ENCODE peak calls at places on chromosome 7, in ten cellular contexts. One of them, this sample, is unnamed. For H3K4me1, the result is how much of the 10 kb centered on the place peaks cover.

GRCh38 chr7:106176414-106177294 is 64.5 kb upstream of the SYPL1 start:
- DNase-seq in tibial nerve: peak
- DNase-seq in cardiac muscle cell: peak
- DNase-seq in hepatocyte: peak
- DNase-seq in heart right ventricle: peak
- DNase-seq in GM23248: peak
- DNase-seq in CD8-positive, alpha-beta T cell: peak
- DNase-seq in psoas muscle: peak
- DNase-seq in effector memory CD4-positive, alpha-beta T cell: peak
- DNase-seq in Peyer's patch: peak
- DNase-seq in this sample: peak

GRCh38 chr7:136183981-136184380 is 206.8 kb upstream of the MTPN start:
- DNase-seq in tibial nerve: no peak
- DNase-seq in Peyer's patch: no peak
- DNase-seq in GM23248: peak
- DNase-seq in hepatocyte: peak
- DNase-seq in psoas muscle: no peak
- DNase-seq in CD8-positive, alpha-beta T cell: no peak
- DNase-seq in heart right ventricle: no peak
- DNase-seq in effector memory CD4-positive, alpha-beta T cell: no peak
- DNase-seq in cardiac muscle cell: no peak
- DNase-seq in this sample: no peak

GRCh38 chr7:151844080-151844827 is 32.7 kb downstream of the PRKAG2 start:
- DNase-seq in hepatocyte: peak
- DNase-seq in psoas muscle: no peak
- DNase-seq in tibial nerve: no peak
- DNase-seq in effector memory CD4-positive, alpha-beta T cell: no peak
- DNase-seq in CD8-positive, alpha-beta T cell: no peak
- DNase-seq in cardiac muscle cell: peak
- DNase-seq in GM23248: peak
- DNase-seq in heart right ventricle: no peak
- DNase-seq in Peyer's patch: no peak
- DNase-seq in this sample: no peak

GRCh38 chr7:104010052-104010909 is 20.8 kb upstream of the RELN start:
- DNase-seq in tibial nerve: no peak
- DNase-seq in psoas muscle: no peak
- DNase-seq in cardiac muscle cell: no peak
- DNase-seq in CD8-positive, alpha-beta T cell: no peak
- DNase-seq in heart right ventricle: no peak
- DNase-seq in hepatocyte: no peak
- DNase-seq in GM23248: no peak
- DNase-seq in Peyer's patch: no peak
- DNase-seq in effector memory CD4-positive, alpha-beta T cell: no peak
- DNase-seq in this sample: no peak

GRCh38 chr7:155811895-155812761 is at the start of gene SHH:
- DNase-seq in psoas muscle: no peak
- DNase-seq in CD8-positive, alpha-beta T cell: no peak
- DNase-seq in effector memory CD4-positive, alpha-beta T cell: no peak
- DNase-seq in tibial nerve: no peak
- DNase-seq in cardiac muscle cell: peak
- DNase-seq in Peyer's patch: no peak
- DNase-seq in GM23248: peak
- DNase-seq in hepatocyte: peak
- DNase-seq in heart right ventricle: no peak
- DNase-seq in this sample: no peak

GRCh38 chr7:30206466-30206865 is 71.7 kb downstream of the MTURN start:
- DNase-seq in tibial nerve: no peak
- DNase-seq in effector memory CD4-positive, alpha-beta T cell: no peak
- DNase-seq in Peyer's patch: no peak
- DNase-seq in GM23248: peak
- DNase-seq in hepatocyte: no peak
- DNase-seq in heart right ventricle: no peak
- DNase-seq in cardiac muscle cell: peak
- DNase-seq in psoas muscle: no peak
- DNase-seq in CD8-positive, alpha-beta T cell: no peak
- DNase-seq in this sample: peak

GRCh38 chr7:30256459-30256858 is 27.9 kb upstream of the ZNRF2 start:
- DNase-seq in hepatocyte: no peak
- DNase-seq in Peyer's patch: no peak
- DNase-seq in effector memory CD4-positive, alpha-beta T cell: no peak
- DNase-seq in CD8-positive, alpha-beta T cell: no peak
- DNase-seq in heart right ventricle: no peak
- DNase-seq in GM23248: no peak
- DNase-seq in psoas muscle: no peak
- DNase-seq in tibial nerve: no peak
- DNase-seq in cardiac muscle cell: no peak
- DNase-seq in this sample: no peak

GRCh38 chr7:66768865-66769832 is 28.6 kb downstream of the RABGEF1 start:
- DNase-seq in GM23248: no peak
- DNase-seq in tibial nerve: no peak
- DNase-seq in heart right ventricle: no peak
- DNase-seq in psoas muscle: no peak
- DNase-seq in cardiac muscle cell: no peak
- DNase-seq in Peyer's patch: no peak
- DNase-seq in effector memory CD4-positive, alpha-beta T cell: no peak
- DNase-seq in hepatocyte: no peak
- DNase-seq in CD8-positive, alpha-beta T cell: no peak
- DNase-seq in this sample: no peak

GRCh38 chr7:27911920-27912319 is 172.0 kb downstream of the TAX1BP1 start:
- DNase-seq in effector memory CD4-positive, alpha-beta T cell: no peak
- DNase-seq in heart right ventricle: no peak
- DNase-seq in cardiac muscle cell: no peak
- DNase-seq in psoas muscle: no peak
- DNase-seq in Peyer's patch: no peak
- DNase-seq in CD8-positive, alpha-beta T cell: no peak
- DNase-seq in GM23248: no peak
- DNase-seq in tibial nerve: no peak
- DNase-seq in hepatocyte: no peak
- DNase-seq in this sample: no peak

GRCh38 chr7:27905951-27906350 is 166.0 kb downstream of the TAX1BP1 start:
- DNase-seq in GM23248: no peak
- DNase-seq in effector memory CD4-positive, alpha-beta T cell: no peak
- DNase-seq in CD8-positive, alpha-beta T cell: no peak
- DNase-seq in heart right ventricle: no peak
- DNase-seq in hepatocyte: no peak
- DNase-seq in Peyer's patch: no peak
- DNase-seq in psoas muscle: no peak
- DNase-seq in cardiac muscle cell: no peak
- DNase-seq in tibial nerve: no peak
- DNase-seq in this sample: no peak

GRCh38 chr7:27906385-27907091 is 166.6 kb downstream of the TAX1BP1 start:
- DNase-seq in CD8-positive, alpha-beta T cell: no peak
- DNase-seq in hepatocyte: no peak
- DNase-seq in Peyer's patch: no peak
- DNase-seq in GM23248: no peak
- DNase-seq in tibial nerve: no peak
- DNase-seq in effector memory CD4-positive, alpha-beta T cell: no peak
- DNase-seq in heart right ventricle: no peak
- DNase-seq in psoas muscle: no peak
- DNase-seq in cardiac muscle cell: no peak
- DNase-seq in this sample: no peak

GRCh38 chr7:27910341-27910740 is 170.4 kb downstream of the TAX1BP1 start:
- DNase-seq in cardiac muscle cell: no peak
- DNase-seq in GM23248: peak
- DNase-seq in Peyer's patch: no peak
- DNase-seq in tibial nerve: no peak
- DNase-seq in effector memory CD4-positive, alpha-beta T cell: no peak
- DNase-seq in CD8-positive, alpha-beta T cell: no peak
- DNase-seq in heart right ventricle: no peak
- DNase-seq in psoas muscle: no peak
- DNase-seq in hepatocyte: no peak
- DNase-seq in this sample: no peak

DNA sequence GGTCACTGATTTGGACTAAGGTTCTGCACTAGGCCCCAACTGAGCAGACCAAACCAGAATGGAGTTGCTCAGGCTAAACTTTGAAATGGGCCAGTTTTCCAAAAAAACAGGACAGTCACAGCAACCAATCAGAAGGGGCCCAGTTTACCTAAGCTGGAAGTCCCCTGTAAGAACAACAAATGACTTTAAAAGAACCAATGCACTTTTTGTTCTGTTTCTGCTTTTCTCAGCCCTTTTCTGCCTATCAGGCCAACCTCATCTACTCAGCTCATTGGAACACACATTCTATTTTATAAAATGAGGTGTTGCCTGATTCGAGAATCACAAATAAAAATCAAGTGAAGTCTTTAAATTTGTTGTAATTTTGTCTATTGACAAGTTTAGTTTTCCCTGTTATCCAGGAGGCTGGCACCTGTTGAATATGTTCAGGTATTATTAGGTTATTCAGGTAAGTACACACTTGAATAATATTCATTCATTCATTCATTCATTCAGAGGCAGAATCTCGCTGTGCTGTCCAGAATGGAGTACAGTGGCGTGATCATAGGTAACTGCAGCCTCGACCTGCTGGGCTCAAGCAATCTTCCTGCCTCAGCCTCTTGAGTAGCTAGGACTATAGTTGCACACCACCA is 168.7 kb downstream of the TAX1BP1 start:
- DNase-seq in psoas muscle: no peak
- DNase-seq in GM23248: no peak
- DNase-seq in hepatocyte: no peak
- DNase-seq in CD8-positive, alpha-beta T cell: no peak
- DNase-seq in heart right ventricle: no peak
- DNase-seq in Peyer's patch: no peak
- DNase-seq in tibial nerve: no peak
- DNase-seq in cardiac muscle cell: no peak
- DNase-seq in effector memory CD4-positive, alpha-beta T cell: no peak
- DNase-seq in this sample: no peak
- H3K4me1 ChIP-seq in psoas muscle: under half
- H3K4me1 ChIP-seq in GM23248: under half
- H3K4me1 ChIP-seq in hepatocyte: under half
- H3K4me1 ChIP-seq in CD8-positive, alpha-beta T cell: under half
- H3K4me1 ChIP-seq in heart right ventricle: under half
- H3K4me1 ChIP-seq in Peyer's patch: under half
- H3K4me1 ChIP-seq in tibial nerve: under half
- H3K4me1 ChIP-seq in cardiac muscle cell: under half
- H3K4me1 ChIP-seq in effector memory CD4-positive, alpha-beta T cell: under half
- H3K4me1 ChIP-seq in this sample: under half

DNA sequence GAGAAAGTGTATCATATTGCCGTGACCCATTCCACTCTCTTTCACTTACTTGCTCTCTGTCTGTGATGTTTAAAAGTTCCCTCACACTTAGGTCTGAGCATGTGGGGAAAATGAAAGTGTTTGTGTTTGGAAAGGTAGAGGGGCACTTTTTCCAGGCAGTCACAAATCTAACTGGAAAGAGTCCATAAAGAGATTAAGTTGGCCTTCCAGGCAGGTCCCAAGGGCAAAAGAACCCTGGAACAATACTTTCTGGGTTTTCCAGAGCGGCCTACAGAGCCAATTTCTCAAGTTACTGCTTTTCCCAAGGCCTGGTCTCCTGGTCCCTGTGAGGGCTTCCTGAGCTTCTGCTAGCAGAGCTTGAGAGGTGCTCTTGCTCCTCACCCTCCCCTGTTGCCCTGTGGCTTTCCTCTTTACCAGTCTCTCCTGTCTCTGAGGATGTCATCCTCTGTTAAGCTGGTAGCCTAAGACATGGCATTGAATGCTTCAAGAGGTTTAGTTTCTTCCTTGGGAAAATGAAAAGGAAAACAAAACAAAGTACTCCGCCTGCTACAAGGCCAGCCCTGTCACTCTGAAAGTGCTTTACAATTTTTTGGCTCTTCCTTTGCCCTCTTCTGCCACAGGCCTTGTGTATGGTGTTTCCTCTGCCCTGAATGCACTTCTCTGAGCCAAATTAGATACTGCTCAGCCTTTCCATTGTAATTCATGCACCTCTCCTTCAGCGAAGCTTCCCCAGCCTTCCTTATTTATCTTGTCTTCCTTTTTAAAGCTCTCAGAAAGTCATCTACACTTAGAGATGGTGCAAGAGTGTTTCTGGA is 20.1 kb downstream of the TES start:
- DNase-seq in GM23248: no peak
- DNase-seq in effector memory CD4-positive, alpha-beta T cell: no peak
- DNase-seq in cardiac muscle cell: peak
- DNase-seq in CD8-positive, alpha-beta T cell: no peak
- DNase-seq in tibial nerve: no peak
- DNase-seq in psoas muscle: no peak
- DNase-seq in Peyer's patch: no peak
- DNase-seq in heart right ventricle: peak
- DNase-seq in hepatocyte: no peak
- DNase-seq in this sample: no peak
- H3K4me1 ChIP-seq in GM23248: half or more
- H3K4me1 ChIP-seq in effector memory CD4-positive, alpha-beta T cell: under half
- H3K4me1 ChIP-seq in cardiac muscle cell: under half
- H3K4me1 ChIP-seq in CD8-positive, alpha-beta T cell: half or more
- H3K4me1 ChIP-seq in tibial nerve: under half
- H3K4me1 ChIP-seq in psoas muscle: under half
- H3K4me1 ChIP-seq in Peyer's patch: under half
- H3K4me1 ChIP-seq in heart right ventricle: under half
- H3K4me1 ChIP-seq in hepatocyte: under half
- H3K4me1 ChIP-seq in this sample: under half

GRCh38 chr7:1450431-1450830 is 8.8 kb downstream of the MICALL2 start:
- DNase-seq in Peyer's patch: no peak
- DNase-seq in heart right ventricle: no peak
- DNase-seq in CD8-positive, alpha-beta T cell: no peak
- DNase-seq in psoas muscle: no peak
- DNase-seq in cardiac muscle cell: no peak
- DNase-seq in hepatocyte: no peak
- DNase-seq in tibial nerve: no peak
- DNase-seq in effector memory CD4-positive, alpha-beta T cell: no peak
- DNase-seq in GM23248: no peak
- DNase-seq in this sample: no peak
- H3K4me1 ChIP-seq in Peyer's patch: under half
- H3K4me1 ChIP-seq in heart right ventricle: under half
- H3K4me1 ChIP-seq in CD8-positive, alpha-beta T cell: under half
- H3K4me1 ChIP-seq in psoas muscle: under half
- H3K4me1 ChIP-seq in cardiac muscle cell: under half
- H3K4me1 ChIP-seq in hepatocyte: under half
- H3K4me1 ChIP-seq in tibial nerve: half or more
- H3K4me1 ChIP-seq in effector memory CD4-positive, alpha-beta T cell: under half
- H3K4me1 ChIP-seq in GM23248: under half
- H3K4me1 ChIP-seq in this sample: under half

GRCh38 chr7:73536479-73536878 is 14.4 kb upstream of the BAZ1B start:
- DNase-seq in tibial nerve: no peak
- DNase-seq in psoas muscle: no peak
- DNase-seq in Peyer's patch: no peak
- DNase-seq in CD8-positive, alpha-beta T cell: no peak
- DNase-seq in cardiac muscle cell: no peak
- DNase-seq in heart right ventricle: no peak
- DNase-seq in GM23248: no peak
- DNase-seq in hepatocyte: no peak
- DNase-seq in effector memory CD4-positive, alpha-beta T cell: no peak
- DNase-seq in this sample: no peak
- H3K4me1 ChIP-seq in tibial nerve: under half
- H3K4me1 ChIP-seq in psoas muscle: under half
- H3K4me1 ChIP-seq in Peyer's patch: under half
- H3K4me1 ChIP-seq in CD8-positive, alpha-beta T cell: under half
- H3K4me1 ChIP-seq in cardiac muscle cell: under half
- H3K4me1 ChIP-seq in heart right ventricle: under half
- H3K4me1 ChIP-seq in GM23248: under half
- H3K4me1 ChIP-seq in hepatocyte: under half
- H3K4me1 ChIP-seq in effector memory CD4-positive, alpha-beta T cell: under half
- H3K4me1 ChIP-seq in this sample: under half

GRCh38 chr7:1972734-1973133 is 260.0 kb downstream of the MAD1L1 start:
- DNase-seq in GM23248: no peak
- DNase-seq in cardiac muscle cell: no peak
- DNase-seq in heart right ventricle: no peak
- DNase-seq in Peyer's patch: no peak
- DNase-seq in effector memory CD4-positive, alpha-beta T cell: no peak
- DNase-seq in psoas muscle: no peak
- DNase-seq in CD8-positive, alpha-beta T cell: no peak
- DNase-seq in tibial nerve: no peak
- DNase-seq in hepatocyte: no peak
- DNase-seq in this sample: no peak
- H3K4me1 ChIP-seq in GM23248: under half
- H3K4me1 ChIP-seq in cardiac muscle cell: under half
- H3K4me1 ChIP-seq in heart right ventricle: under half
- H3K4me1 ChIP-seq in Peyer's patch: under half
- H3K4me1 ChIP-seq in effector memory CD4-positive, alpha-beta T cell: under half
- H3K4me1 ChIP-seq in psoas muscle: under half
- H3K4me1 ChIP-seq in CD8-positive, alpha-beta T cell: under half
- H3K4me1 ChIP-seq in tibial nerve: under half
- H3K4me1 ChIP-seq in hepatocyte: under half
- H3K4me1 ChIP-seq in this sample: under half